ENCODE peak calls at places on chromosomes 3 and 15, in eight cellular contexts. One of them, this sample, is unnamed. For H3K36me3, the result is how much of the 10 kb centered on the place peaks cover.

GRCh38 chr3:12869025-12869695 is 27.8 kb upstream of the RPL32 start:
- DNase-seq in left lung: peak
- DNase-seq in CD8-positive, alpha-beta T cell: no peak
- DNase-seq in GM23338: peak
- DNase-seq in neural progenitor cell: peak
- DNase-seq in brain microvascular endothelial cell: no peak
- DNase-seq in OCI-LY7: peak
- DNase-seq in osteoblast: no peak
- DNase-seq in this sample: no peak

GRCh38 chr3:11651900-11652299 is 8.2 kb upstream of the VGLL4 start:
- DNase-seq in osteoblast: peak
- DNase-seq in OCI-LY7: peak
- DNase-seq in brain microvascular endothelial cell: no peak
- DNase-seq in GM23338: peak
- DNase-seq in left lung: no peak
- DNase-seq in neural progenitor cell: peak
- DNase-seq in CD8-positive, alpha-beta T cell: no peak
- DNase-seq in this sample: no peak

GRCh38 chr15:64430000-64430735 is 30.2 kb upstream of the ZNF609 start:
- DNase-seq in left lung: no peak
- DNase-seq in CD8-positive, alpha-beta T cell: peak
- DNase-seq in osteoblast: peak
- DNase-seq in OCI-LY7: no peak
- DNase-seq in brain microvascular endothelial cell: peak
- DNase-seq in neural progenitor cell: peak
- DNase-seq in GM23338: peak
- DNase-seq in this sample: peak

GRCh38 chr3:134307425-134307824 is 56.8 kb upstream of the RYK start:
- DNase-seq in osteoblast: no peak
- DNase-seq in neural progenitor cell: no peak
- DNase-seq in brain microvascular endothelial cell: no peak
- DNase-seq in OCI-LY7: no peak
- DNase-seq in GM23338: no peak
- DNase-seq in left lung: no peak
- DNase-seq in CD8-positive, alpha-beta T cell: no peak
- DNase-seq in this sample: no peak

GRCh38 chr3:150302246-150302645 is 105.9 kb upstream of the TSC22D2 start:
- DNase-seq in neural progenitor cell: no peak
- DNase-seq in brain microvascular endothelial cell: no peak
- DNase-seq in left lung: no peak
- DNase-seq in osteoblast: no peak
- DNase-seq in GM23338: no peak
- DNase-seq in OCI-LY7: no peak
- DNase-seq in CD8-positive, alpha-beta T cell: no peak
- DNase-seq in this sample: no peak

GRCh38 chr3:4584537-4585249 is 91.5 kb downstream of the ITPR1 start:
- DNase-seq in left lung: peak
- DNase-seq in brain microvascular endothelial cell: peak
- DNase-seq in GM23338: no peak
- DNase-seq in CD8-positive, alpha-beta T cell: no peak
- DNase-seq in OCI-LY7: no peak
- DNase-seq in osteoblast: peak
- DNase-seq in neural progenitor cell: no peak
- DNase-seq in this sample: peak

GRCh38 chr3:50146316-50146901 is 8.7 kb upstream of the SEMA3F start:
- DNase-seq in neural progenitor cell: no peak
- DNase-seq in OCI-LY7: no peak
- DNase-seq in CD8-positive, alpha-beta T cell: no peak
- DNase-seq in GM23338: peak
- DNase-seq in osteoblast: no peak
- DNase-seq in left lung: no peak
- DNase-seq in brain microvascular endothelial cell: no peak
- DNase-seq in this sample: no peak

GRCh38 chr3:35295875-35296274 is 343.4 kb upstream of the ARPP21 start:
- DNase-seq in OCI-LY7: no peak
- DNase-seq in osteoblast: no peak
- DNase-seq in CD8-positive, alpha-beta T cell: no peak
- DNase-seq in neural progenitor cell: no peak
- DNase-seq in left lung: no peak
- DNase-seq in GM23338: no peak
- DNase-seq in brain microvascular endothelial cell: no peak
- DNase-seq in this sample: no peak

GRCh38 chr3:188139466-188139865 is 14.5 kb upstream of the LPP start:
- DNase-seq in osteoblast: no peak
- DNase-seq in GM23338: no peak
- DNase-seq in neural progenitor cell: no peak
- DNase-seq in CD8-positive, alpha-beta T cell: no peak
- DNase-seq in brain microvascular endothelial cell: no peak
- DNase-seq in left lung: no peak
- DNase-seq in OCI-LY7: no peak
- DNase-seq in this sample: no peak

GRCh38 chr15:70853270-70853854 is 595 bp downstream of the LARP6 start:
- DNase-seq in neural progenitor cell: peak
- DNase-seq in OCI-LY7: no peak
- DNase-seq in brain microvascular endothelial cell: peak
- DNase-seq in left lung: no peak
- DNase-seq in osteoblast: peak
- DNase-seq in CD8-positive, alpha-beta T cell: no peak
- DNase-seq in GM23338: peak
- DNase-seq in this sample: no peak

GRCh38 chr15:97013491-97013890 is 683.0 kb downstream of the NR2F2 start:
- DNase-seq in OCI-LY7: no peak
- DNase-seq in brain microvascular endothelial cell: no peak
- DNase-seq in left lung: no peak
- DNase-seq in neural progenitor cell: no peak
- DNase-seq in GM23338: no peak
- DNase-seq in CD8-positive, alpha-beta T cell: no peak
- DNase-seq in osteoblast: no peak
- DNase-seq in this sample: no peak

GRCh38 chr3:139303216-139303615 is 40.6 kb upstream of the MRPS22 start:
- DNase-seq in CD8-positive, alpha-beta T cell: no peak
- DNase-seq in neural progenitor cell: no peak
- DNase-seq in osteoblast: no peak
- DNase-seq in left lung: no peak
- DNase-seq in GM23338: no peak
- DNase-seq in OCI-LY7: no peak
- DNase-seq in brain microvascular endothelial cell: no peak
- DNase-seq in this sample: no peak

GRCh38 chr3:121324320-121324719 is 221.5 kb downstream of the POLQ start:
- DNase-seq in left lung: no peak
- DNase-seq in brain microvascular endothelial cell: no peak
- DNase-seq in GM23338: no peak
- DNase-seq in OCI-LY7: no peak
- DNase-seq in CD8-positive, alpha-beta T cell: no peak
- DNase-seq in osteoblast: no peak
- DNase-seq in neural progenitor cell: no peak
- DNase-seq in this sample: no peak

GRCh38 chr15:65888998-65889397 is 19.7 kb downstream of the RAB11A start:
- DNase-seq in CD8-positive, alpha-beta T cell: no peak
- DNase-seq in osteoblast: no peak
- DNase-seq in neural progenitor cell: no peak
- DNase-seq in brain microvascular endothelial cell: no peak
- DNase-seq in OCI-LY7: no peak
- DNase-seq in GM23338: no peak
- DNase-seq in left lung: no peak
- DNase-seq in this sample: no peak

GRCh38 chr3:24493951-24494615 is 567 bp downstream of the THRB start:
- DNase-seq in brain microvascular endothelial cell: no peak
- DNase-seq in neural progenitor cell: peak
- DNase-seq in GM23338: peak
- DNase-seq in OCI-LY7: no peak
- DNase-seq in CD8-positive, alpha-beta T cell: no peak
- DNase-seq in osteoblast: peak
- DNase-seq in left lung: peak
- DNase-seq in this sample: peak

GRCh38 chr3:50356553-50356952 is 2.8 kb downstream of the TMEM115 start:
- DNase-seq in OCI-LY7: no peak
- DNase-seq in GM23338: no peak
- DNase-seq in CD8-positive, alpha-beta T cell: no peak
- DNase-seq in osteoblast: no peak
- DNase-seq in brain microvascular endothelial cell: no peak
- DNase-seq in neural progenitor cell: no peak
- DNase-seq in left lung: no peak
- DNase-seq in this sample: no peak

GRCh38 chr15:97978408-97979130 is 18.1 kb downstream of the ARRDC4 start:
- DNase-seq in left lung: no peak
- DNase-seq in CD8-positive, alpha-beta T cell: no peak
- DNase-seq in OCI-LY7: no peak
- DNase-seq in neural progenitor cell: no peak
- DNase-seq in brain microvascular endothelial cell: no peak
- DNase-seq in GM23338: no peak
- DNase-seq in osteoblast: no peak
- DNase-seq in this sample: no peak

GRCh38 chr15:40999190-40999589 is 45.9 kb downstream of the CHAC1 start:
- DNase-seq in neural progenitor cell: no peak
- DNase-seq in CD8-positive, alpha-beta T cell: no peak
- DNase-seq in OCI-LY7: no peak
- DNase-seq in osteoblast: no peak
- DNase-seq in left lung: no peak
- DNase-seq in GM23338: no peak
- DNase-seq in brain microvascular endothelial cell: no peak
- DNase-seq in this sample: no peak

DNA sequence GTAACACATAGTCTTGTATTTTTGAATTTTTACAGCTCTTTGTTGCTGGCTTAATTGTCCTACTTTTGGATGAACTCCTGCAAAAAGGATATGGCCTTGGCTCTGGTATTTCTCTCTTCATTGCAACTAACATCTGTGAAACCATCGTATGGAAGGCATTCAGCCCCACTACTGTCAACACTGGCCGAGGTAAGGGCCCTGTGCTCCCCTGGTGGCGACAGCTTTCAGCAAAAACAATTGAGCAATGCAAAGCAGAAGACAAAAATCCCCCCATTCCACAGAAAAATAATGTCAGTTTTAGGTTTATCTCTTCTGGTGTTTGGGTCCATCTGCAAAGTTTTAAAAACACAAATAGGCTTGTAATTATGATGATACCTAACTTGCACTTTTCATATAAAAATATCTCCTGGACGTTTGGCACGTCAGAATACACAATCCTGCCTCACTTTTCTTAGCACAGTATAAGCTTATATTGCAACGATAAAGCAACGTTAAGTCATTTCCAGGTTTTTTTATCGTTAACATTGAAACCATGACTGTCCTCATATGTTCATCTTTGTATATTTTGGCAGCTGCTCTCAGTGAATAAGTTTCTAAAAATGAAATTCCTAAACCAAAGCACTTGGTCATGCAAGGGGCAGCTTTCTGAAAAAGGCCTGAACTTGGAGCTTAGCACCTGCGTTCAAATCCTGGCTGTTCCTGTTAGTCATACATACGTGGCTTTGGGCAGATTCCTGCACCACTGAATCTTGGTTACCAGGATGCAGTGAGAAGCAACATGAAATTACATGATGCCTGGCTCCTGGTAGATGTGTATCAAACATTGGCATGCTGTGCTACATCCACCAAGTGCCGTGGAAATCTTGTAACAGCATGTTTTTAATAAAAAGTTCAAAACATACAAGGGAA is 8.5 kb downstream of the SEC61A1 start:
- DNase-seq in GM23338: no peak
- DNase-seq in left lung: no peak
- DNase-seq in osteoblast: peak
- DNase-seq in brain microvascular endothelial cell: peak
- DNase-seq in OCI-LY7: no peak
- DNase-seq in CD8-positive, alpha-beta T cell: no peak
- DNase-seq in neural progenitor cell: no peak
- DNase-seq in this sample: no peak
- H3K36me3 ChIP-seq in GM23338: half or more
- H3K36me3 ChIP-seq in left lung: half or more
- H3K36me3 ChIP-seq in osteoblast: half or more
- H3K36me3 ChIP-seq in brain microvascular endothelial cell: half or more
- H3K36me3 ChIP-seq in OCI-LY7: half or more
- H3K36me3 ChIP-seq in CD8-positive, alpha-beta T cell: half or more
- H3K36me3 ChIP-seq in neural progenitor cell: under half
- H3K36me3 ChIP-seq in this sample: half or more

GRCh38 chr15:76057332-76058000 is 2.3 kb upstream of the TMEM266 start:
- DNase-seq in CD8-positive, alpha-beta T cell: no peak
- DNase-seq in GM23338: peak
- DNase-seq in brain microvascular endothelial cell: peak
- DNase-seq in OCI-LY7: peak
- DNase-seq in osteoblast: peak
- DNase-seq in neural progenitor cell: peak
- DNase-seq in left lung: no peak
- DNase-seq in this sample: no peak
- TF ChIP-seq CTCF in CD8-positive, alpha-beta T cell: peak
- TF ChIP-seq CTCF in GM23338: peak
- TF ChIP-seq CTCF in brain microvascular endothelial cell: peak
- TF ChIP-seq CTCF in OCI-LY7: peak
- TF ChIP-seq CTCF in osteoblast: peak
- TF ChIP-seq CTCF in neural progenitor cell: peak
- TF ChIP-seq CTCF in left lung: peak
- TF ChIP-seq CTCF in this sample: no peak

DNA sequence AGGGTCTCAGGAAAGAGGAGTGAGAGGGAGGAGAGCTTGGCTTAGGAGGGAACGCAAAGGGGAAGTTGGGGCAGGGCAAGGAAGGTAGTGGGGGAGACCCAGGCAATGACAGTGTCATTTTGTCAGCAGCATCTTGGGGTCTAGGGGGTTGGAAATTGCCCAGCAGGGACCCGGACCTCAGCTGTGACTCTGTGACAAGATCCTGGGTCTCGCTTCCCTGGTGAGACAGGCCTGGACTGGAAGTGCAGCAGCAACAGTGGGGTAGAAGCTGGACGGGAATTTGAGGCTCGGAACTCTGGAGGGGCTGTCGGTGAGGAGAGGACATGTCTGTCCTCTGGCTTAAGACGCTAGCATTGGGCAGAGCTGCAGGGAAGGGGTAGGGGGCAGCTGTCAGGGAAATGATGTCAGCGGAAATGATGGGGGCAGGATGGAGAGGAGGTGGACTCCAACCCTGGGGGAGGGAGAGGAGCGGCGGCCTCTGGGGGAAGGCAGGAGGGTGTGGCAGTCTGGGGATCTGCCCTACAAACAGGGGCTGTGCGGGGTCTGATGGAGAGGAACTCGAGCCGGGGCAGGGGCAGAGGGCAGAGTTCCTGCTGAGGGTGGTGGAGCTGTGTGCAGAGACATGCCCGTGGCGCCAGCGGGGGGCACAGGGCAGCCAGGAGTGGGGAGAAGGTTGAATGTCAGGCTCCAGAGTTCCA is 12.3 kb downstream of the ANPEP start:
- DNase-seq in neural progenitor cell: no peak
- DNase-seq in osteoblast: peak
- DNase-seq in OCI-LY7: no peak
- DNase-seq in CD8-positive, alpha-beta T cell: no peak
- DNase-seq in GM23338: no peak
- DNase-seq in left lung: no peak
- DNase-seq in brain microvascular endothelial cell: no peak
- DNase-seq in this sample: no peak
- H3K36me3 ChIP-seq in neural progenitor cell: under half
- H3K36me3 ChIP-seq in osteoblast: half or more
- H3K36me3 ChIP-seq in OCI-LY7: under half
- H3K36me3 ChIP-seq in CD8-positive, alpha-beta T cell: under half
- H3K36me3 ChIP-seq in GM23338: under half
- H3K36me3 ChIP-seq in left lung: half or more
- H3K36me3 ChIP-seq in brain microvascular endothelial cell: half or more
- H3K36me3 ChIP-seq in this sample: under half

DNA sequence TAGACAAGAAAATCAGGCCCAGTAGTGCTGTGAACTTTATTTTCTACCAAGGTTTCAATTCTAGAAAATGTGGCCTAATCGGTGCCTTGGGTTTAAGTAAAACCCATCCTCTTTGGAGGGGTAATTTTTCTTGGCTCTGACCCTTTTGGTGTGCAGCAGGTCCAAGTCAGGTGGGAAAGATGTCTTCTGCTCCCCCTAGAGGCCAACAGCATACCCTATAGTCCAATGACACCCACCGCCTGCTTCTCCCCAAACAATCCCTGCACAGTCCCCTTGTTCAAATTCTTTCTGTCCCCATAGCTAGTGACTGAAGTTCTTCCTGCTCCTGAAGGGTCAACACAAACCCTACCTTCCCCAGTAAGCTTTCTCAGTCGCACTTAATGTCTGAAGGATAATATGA is 261.8 kb upstream of the GOLGA6L4 start:
- DNase-seq in left lung: no peak
- DNase-seq in neural progenitor cell: no peak
- DNase-seq in OCI-LY7: peak
- DNase-seq in CD8-positive, alpha-beta T cell: no peak
- DNase-seq in GM23338: peak
- DNase-seq in osteoblast: no peak
- DNase-seq in brain microvascular endothelial cell: no peak
- DNase-seq in this sample: no peak
- TF ChIP-seq CTCF in left lung: no peak
- TF ChIP-seq CTCF in neural progenitor cell: peak
- TF ChIP-seq CTCF in OCI-LY7: peak
- TF ChIP-seq CTCF in CD8-positive, alpha-beta T cell: no peak
- TF ChIP-seq CTCF in GM23338: peak
- TF ChIP-seq CTCF in osteoblast: peak
- TF ChIP-seq CTCF in brain microvascular endothelial cell: peak
- TF ChIP-seq CTCF in this sample: no peak